ENCODE peak calls at places on chromosomes 6 and 20, in six cellular contexts. H is hepatocyte; S is IMR-90; B is mesendoderm; M is small intestine; W is naive thymus-derived CD4-positive, alpha-beta T cell. R is an unnamed sample.

GRCh38 chr6:75503291-75503690 is 9.7 kb upstream of the FILIP1 start:
- DNase-seq in H (no peak), B (peak), M (no peak), S (peak), W (no peak), R (no peak)

GRCh38 chr6:137723273-137724017 is 143.6 kb upstream of the TNFAIP3 start:
- DNase-seq in B (no peak), H (peak), S (no peak), M (peak), W (no peak), R (no peak)

GRCh38 chr20:3101737-3102574 is 17.4 kb upstream of the AVP start:
- DNase-seq in H (no peak), M (no peak), S (no peak), B (no peak), W (no peak), R (no peak)

GRCh38 chr6:52361945-52362442 is at the start of gene PAQR8:
- DNase-seq in W (peak), S (peak), B (peak), H (peak), M (peak), R (peak)

GRCh38 chr20:52190437-52191131 is 995 bp downstream of the ZFP64 start:
- DNase-seq in S (peak), B (peak), H (peak), M (peak), W (no peak), R (no peak)

GRCh38 chr6:108113557-108114519 is 39.3 kb upstream of the OSTM1 start:
- DNase-seq in W (no peak), B (peak), S (peak), M (peak), H (peak), R (no peak)

GRCh38 chr20:62025394-62025793 is 40.3 kb downstream of the TAF4 start:
- DNase-seq in B (no peak), M (no peak), S (no peak), H (no peak), W (no peak), R (no peak)

GRCh38 chr20:45833883-45834796 is 541 bp downstream of the SNX21 start:
- DNase-seq in M (peak), W (peak), B (peak), H (peak), S (peak), R (peak)

GRCh38 chr20:63174309-63175030 is 41.5 kb downstream of the YTHDF1 start:
- DNase-seq in M (no peak), W (no peak), S (no peak), B (no peak), H (no peak), R (no peak)

GRCh38 chr6:159257846-159258245 is 88.6 kb downstream of the FNDC1 start:
- DNase-seq in H (no peak), B (no peak), S (no peak), M (no peak), W (no peak), R (no peak)

GRCh38 chr20:31587545-31588389 is 17.3 kb upstream of the ID1 start:
- DNase-seq in B (no peak), M (peak), W (no peak), H (peak), S (no peak), R (no peak)

GRCh38 chr6:6841571-6841970 is 253.1 kb downstream of the LY86 start:
- DNase-seq in B (no peak), H (no peak), M (no peak), S (no peak), W (no peak), R (no peak)

GRCh38 chr6:101454106-101454676 is 60.7 kb downstream of the GRIK2 start:
- DNase-seq in B (no peak), M (no peak), S (peak), W (no peak), H (no peak), R (no peak)

GRCh38 chr6:166959906-166960608 is 3.7 kb upstream of the RNASET2 start:
- DNase-seq in H (no peak), M (no peak), W (no peak), S (no peak), B (no peak), R (no peak)

GRCh38 chr6:119443993-119444641 is 94.6 kb upstream of the MAN1A1 start:
- DNase-seq in S (peak), B (no peak), W (no peak), H (no peak), M (no peak), R (no peak)

GRCh38 chr6:41548098-41548840 is 2.1 kb downstream of the FOXP4 start:
- DNase-seq in S (no peak), M (peak), W (peak), B (no peak), H (peak), R (no peak)

GRCh38 chr6:56772737-56773184 is 130.1 kb upstream of the DST start:
- DNase-seq in M (no peak), B (peak), S (peak), H (peak), W (no peak), R (no peak)

GRCh38 chr6:134458857-134459657 is 141.1 kb upstream of the SGK1 start:
- DNase-seq in H (no peak), M (no peak), B (no peak), S (no peak), W (no peak), R (no peak)

GRCh38 chr6:112199001-112199403 is 55.4 kb downstream of the LAMA4 start:
- DNase-seq in H (no peak), S (no peak), B (peak), W (no peak), M (no peak), R (no peak)

GRCh38 chr6:34065470-34066283 is 80.2 kb downstream of the GRM4 start:
- DNase-seq in B (no peak), H (no peak), M (no peak), W (no peak), S (no peak), R (peak)

GRCh38 chr6:42176981-42177380 is 3.8 kb downstream of the GUCA1A start:
- DNase-seq in M (no peak), W (no peak), B (no peak), S (no peak), H (no peak), R (no peak)

GRCh38 chr6:125474061-125474460 is 172.3 kb upstream of the HDDC2 start:
- DNase-seq in M (no peak), H (no peak), S (no peak), B (no peak), W (no peak), R (no peak)

GRCh38 chr6:74213995-74214394 is 518.0 kb downstream of the CD109 start:
- DNase-seq in H (no peak), B (no peak), W (no peak), M (no peak), S (peak), R (no peak)

GRCh38 chr6:11236351-11236750 is 3.9 kb upstream of the NEDD9 start:
- DNase-seq in S (no peak), B (no peak), W (no peak), M (peak), H (peak), R (no peak)

GRCh38 chr20:9021699-9022098 is 47.2 kb upstream of the PLCB4 start:
- DNase-seq in S (peak), M (no peak), B (peak), H (peak), W (no peak), R (no peak)

GRCh38 chr6:154213782-154214181 is 142.8 kb downstream of the IPCEF1 start:
- DNase-seq in W (no peak), S (no peak), H (no peak), B (no peak), M (no peak), R (no peak)

GRCh38 chr6:34284563-34285545 is 36.0 kb upstream of the SMIM29 start:
- DNase-seq in M (no peak), B (no peak), W (no peak), S (peak), H (no peak), R (no peak)

GRCh38 chr20:59483481-59483880 is 120.9 kb upstream of the PHACTR3 start:
- DNase-seq in H (no peak), W (no peak), S (no peak), M (no peak), B (no peak), R (no peak)

GRCh38 chr6:39228111-39228971 is 934 bp downstream of the KCNK5 start:
- DNase-seq in S (no peak), H (no peak), W (no peak), B (no peak), M (peak), R (no peak)

GRCh38 chr6:108078191-108078590 is 3.6 kb upstream of the OSTM1 start:
- DNase-seq in W (no peak), S (no peak), H (no peak), B (no peak), M (no peak), R (no peak)

GRCh38 chr20:32091888-32092346 is 17.6 kb upstream of the TM9SF4 start:
- DNase-seq in W (peak), B (peak), H (peak), S (peak), M (peak), R (peak)

GRCh38 chr6:125984311-125984710 is 2.0 kb upstream of the TRMT11 start:
- DNase-seq in B (no peak), S (peak), W (no peak), H (peak), M (peak), R (no peak)

GRCh38 chr20:63089051-63089907 is 82.5 kb upstream of the BHLHE23 start:
- DNase-seq in B (no peak), M (no peak), W (peak), S (no peak), H (no peak), R (no peak)

GRCh38 chr6:149969635-149970034 is 5.9 kb downstream of the ULBP1 start:
- DNase-seq in H (no peak), S (no peak), W (no peak), M (no peak), B (no peak), R (no peak)
- H3K27ac ChIP-seq in H (no peak), S (no peak), W (no peak), M (no peak), B (no peak), R (no peak)

DNA sequence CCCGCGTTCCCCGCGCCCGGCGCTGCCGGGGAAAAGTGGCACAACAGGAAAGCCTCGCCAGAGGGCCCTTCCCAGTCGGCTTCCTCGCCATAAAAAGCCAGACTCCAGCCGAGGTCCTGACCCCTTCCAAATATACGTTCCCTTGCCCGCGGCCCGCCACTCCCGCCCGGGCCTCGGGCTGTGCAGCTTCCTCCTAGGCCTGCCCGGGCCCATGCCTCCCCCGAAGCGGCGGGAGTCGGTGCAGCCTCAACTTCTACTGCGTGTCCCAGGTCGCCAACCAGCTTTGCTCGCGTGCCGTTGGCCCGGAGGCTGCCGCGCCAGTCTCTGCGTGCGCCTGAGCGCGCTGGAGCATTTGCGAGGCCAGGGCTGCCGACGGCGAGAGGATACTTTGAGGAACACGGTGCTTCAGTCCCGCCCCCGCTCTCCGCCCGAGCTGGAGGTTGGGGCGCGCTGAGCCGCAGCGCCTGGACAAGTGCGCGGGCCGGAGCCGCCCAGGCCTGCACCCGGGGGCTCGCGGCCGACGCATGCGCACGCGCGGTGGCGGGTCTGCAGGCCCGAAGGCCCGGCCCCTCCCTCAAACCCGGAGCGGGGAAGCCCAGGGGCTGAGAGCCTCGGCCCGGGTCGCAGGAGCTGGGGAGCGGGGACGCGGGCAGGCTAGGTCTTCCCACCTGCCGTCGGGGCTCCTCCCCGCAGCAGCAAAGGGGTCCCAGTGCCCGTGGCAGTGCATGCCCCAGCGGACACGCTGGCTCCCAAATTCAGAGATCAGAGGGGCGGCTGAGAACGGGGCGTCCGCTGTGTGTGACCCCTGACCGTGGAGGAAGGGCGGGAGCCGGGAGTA is 10.2 kb downstream of the FOXC1 start:
- DNase-seq in S (no peak), H (no peak), B (peak), W (no peak), M (no peak), R (no peak)
- H3K27ac ChIP-seq in S (no peak), H (no peak), B (no peak), W (no peak), M (no peak), R (peak)

DNA sequence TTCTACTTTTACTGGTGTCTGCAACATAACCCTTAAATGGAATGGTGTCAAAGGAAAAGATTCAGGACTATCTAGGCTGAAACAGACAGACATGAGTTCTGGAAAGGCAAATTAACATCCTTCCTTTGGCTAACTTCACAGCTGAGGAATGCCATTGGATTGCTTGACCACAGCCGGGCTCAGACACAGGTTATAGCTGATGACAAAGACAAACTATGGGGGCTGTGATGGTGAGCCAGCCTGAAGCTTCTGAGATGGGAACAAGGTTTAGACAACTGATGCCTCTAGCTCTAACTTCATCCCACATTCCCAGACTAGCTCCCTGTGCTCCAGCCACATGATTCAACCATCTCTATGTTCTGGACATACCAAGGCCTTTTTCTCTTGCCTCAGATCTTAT is 15.3 kb downstream of the POLR1C start:
- DNase-seq in S (peak), M (no peak), W (no peak), H (no peak), B (no peak), R (no peak)
- H3K27ac ChIP-seq in S (no peak), M (no peak), W (no peak), H (no peak), B (no peak), R (no peak)

GRCh38 chr6:127457444-127458064 is 1.6 kb downstream of the KIAA0408 start:
- DNase-seq in M (no peak), S (peak), H (no peak), B (peak), W (no peak), R (no peak)

GRCh38 chr6:127458190-127458589 is 999 bp downstream of the KIAA0408 start:
- DNase-seq in M (no peak), H (no peak), W (no peak), B (no peak), S (no peak), R (no peak)

GRCh38 chr6:127459231-127459641 is at the start of gene KIAA0408:
- DNase-seq in B (peak), S (peak), H (peak), W (no peak), M (peak), R (no peak)

GRCh38 chr6:127460465-127460864 is 1.3 kb upstream of the KIAA0408 start:
- DNase-seq in W (no peak), S (no peak), H (no peak), B (no peak), M (no peak), R (no peak)

GRCh38 chr6:127458817-127459216 is 372 bp downstream of the KIAA0408 start:
- DNase-seq in M (no peak), W (no peak), B (no peak), H (peak), S (peak), R (no peak)
- H3K27ac ChIP-seq in M (peak), W (no peak), B (no peak), H (peak), S (no peak), R (no peak)

GRCh38 chr6:106525885-106526280 is 103.4 kb downstream of the RTN4IP1 start:
- DNase-seq in S (no peak), W (no peak), H (no peak), M (peak), B (no peak), R (no peak)

GRCh38 chr6:106527979-106528378 is 101.3 kb downstream of the RTN4IP1 start:
- DNase-seq in W (no peak), S (peak), M (no peak), B (no peak), H (no peak), R (no peak)

GRCh38 chr6:106527111-106527510 is 102.2 kb downstream of the RTN4IP1 start:
- DNase-seq in W (no peak), B (no peak), H (no peak), S (no peak), M (peak), R (no peak)

GRCh38 chr6:106522557-106522956 is 106.7 kb downstream of the RTN4IP1 start:
- DNase-seq in H (no peak), M (peak), S (no peak), W (no peak), B (no peak), R (no peak)

DNA sequence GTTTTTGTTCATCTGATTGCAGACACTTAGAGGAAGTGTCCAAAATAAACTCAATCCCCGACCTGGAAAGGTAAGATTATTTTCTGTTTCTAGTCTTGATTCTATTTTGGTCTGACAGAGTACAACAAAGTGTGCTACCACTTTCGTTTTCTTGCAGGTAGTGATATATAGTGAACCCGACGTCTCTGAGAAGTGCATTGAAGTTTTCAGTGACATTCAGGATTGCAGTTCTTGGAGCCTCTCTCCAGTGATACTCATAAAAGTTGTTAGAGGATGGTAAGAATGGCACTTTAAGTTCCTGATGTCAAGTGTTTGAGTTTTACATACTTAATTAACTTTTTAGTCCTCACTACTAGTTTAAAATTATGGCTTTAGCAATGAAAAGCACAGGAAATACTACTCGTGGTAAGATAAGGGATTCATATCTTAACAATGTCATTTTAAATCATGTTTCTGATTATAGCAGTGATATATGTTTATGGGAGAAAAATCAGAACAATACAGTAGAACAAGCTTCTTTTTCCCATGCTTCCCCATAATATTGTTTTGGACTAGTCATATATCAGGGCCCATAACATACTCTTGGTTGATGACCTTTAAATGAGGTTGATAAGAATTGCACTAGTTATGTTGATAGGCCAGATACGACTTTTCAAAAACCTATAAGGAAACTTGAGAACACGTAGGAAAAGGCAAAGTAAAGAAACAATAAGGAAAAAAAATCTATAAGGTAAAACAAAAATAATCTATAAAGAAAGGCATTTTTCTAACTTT is 104.0 kb downstream of the RTN4IP1 start:
- DNase-seq in S (no peak), H (no peak), B (no peak), M (peak), W (no peak), R (no peak)
- H3K27ac ChIP-seq in S (no peak), H (no peak), B (no peak), M (no peak), W (peak), R (no peak)

DNA sequence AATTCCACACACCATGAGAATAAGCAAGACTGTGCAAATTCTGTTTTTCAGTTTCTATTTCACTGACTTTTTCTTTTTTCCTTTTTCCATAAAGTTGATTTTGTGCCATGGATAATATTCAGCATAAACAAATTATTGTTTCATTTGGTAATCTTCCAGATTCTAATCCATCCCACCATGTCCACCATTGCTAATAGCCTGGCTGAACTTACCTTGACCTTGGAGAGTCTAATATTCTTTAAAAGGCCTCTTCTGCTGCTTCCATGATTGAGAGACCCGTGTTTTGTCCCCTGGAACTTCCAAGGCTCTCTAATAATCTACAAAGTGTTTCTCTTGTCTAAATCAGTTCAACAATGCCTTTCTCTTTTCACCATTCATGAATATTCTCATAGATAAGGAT is 286.1 kb downstream of the THBS2 start:
- DNase-seq in W (no peak), B (no peak), S (no peak), M (no peak), H (no peak), R (no peak)
- H3K27ac ChIP-seq in W (no peak), B (no peak), S (no peak), M (peak), H (no peak), R (no peak)

R was measured in substantia nigra.